ENCODE peak calls at places on chromosomes 4 and X, in five cellular contexts. M, J, R, O and K are unnamed samples.

GRCh38 chr4:150385606-150386005 is 196.3 kb upstream of the MAB21L2 start:
- DNase-seq in M (no peak), J (peak; percentile 92), R (peak; percentile 95), O (no peak), K (no peak)

GRCh38 chr4:146469053-146469452 is 52.7 kb downstream of the SLC10A7 start:
- DNase-seq in O (no peak), M (no peak), J (no peak), R (no peak), K (no peak)

GRCh38 chrX:69163936-69164741 is 1.1 kb downstream of the PJA1 start:
- DNase-seq in J (peak; percentile 20), O (peak; percentile 19), M (no peak), R (peak; percentile 29), K (peak; percentile 44)

GRCh38 chr4:123826896-123827295 is 430.3 kb downstream of the SPRY1 start:
- DNase-seq in R (peak; percentile 59), J (peak; percentile 84), O (peak; percentile 35), M (no peak), K (no peak)

GRCh38 chr4:7772708-7773385 is 166.8 kb downstream of the AFAP1 start:
- DNase-seq in M (no peak), O (peak; percentile 36), J (no peak), R (no peak), K (no peak)

GRCh38 chr4:119939066-119939995 is 127.3 kb downstream of the MAD2L1 start:
- DNase-seq in R (no peak), J (peak; percentile 16), M (no peak), O (no peak), K (no peak)

GRCh38 chr4:162408309-162408708 is 244.5 kb upstream of the FSTL5 start:
- DNase-seq in R (no peak), M (no peak), O (no peak), J (no peak), K (no peak)

GRCh38 chrX:45716747-45717146 is 516.1 kb upstream of the DIPK2B start:
- DNase-seq in M (no peak), J (no peak), R (no peak), O (no peak), K (no peak)

GRCh38 chrX:13266641-13267420 is 53.0 kb downstream of the ATXN3L start:
- DNase-seq in R (peak; percentile 46), J (no peak), O (no peak), M (no peak), K (no peak)

GRCh38 chrX:148448686-148449085 is 51.7 kb upstream of the AFF2 start:
- DNase-seq in O (no peak), R (no peak), J (no peak), M (no peak), K (no peak)

GRCh38 chr4:84031401-84031800 is 467.7 kb downstream of the NKX6-1 start:
- DNase-seq in M (no peak), J (no peak), R (no peak), O (no peak), K (no peak)

GRCh38 chrX:9865804-9866471 is 79.7 kb downstream of the SHROOM2 start:
- DNase-seq in M (no peak), O (no peak), J (no peak), R (peak; percentile 28), K (no peak)

GRCh38 chr4:183398298-183399129 is 45.9 kb upstream of the CDKN2AIP start:
- DNase-seq in M (peak; percentile 30), O (peak; percentile 68), J (peak; percentile 79), R (peak; percentile 92), K (peak; percentile 12)

GRCh38 chr4:77052352-77052751 is 23.4 kb downstream of the CCNI start:
- DNase-seq in R (peak; percentile 71), O (no peak), J (peak; percentile 73), M (no peak), K (peak; percentile 48)

GRCh38 chrX:134396174-134396573 is 63.8 kb upstream of the HPRT1 start:
- DNase-seq in M (no peak), O (no peak), R (peak; percentile 45), J (peak; percentile 29), K (no peak)

GRCh38 chr4:6716958-6717655 is 1.1 kb downstream of the BLOC1S4 start:
- DNase-seq in R (peak; percentile 59), M (no peak), J (no peak), O (no peak), K (no peak)

GRCh38 chrX:48025561-48025960 is 18.8 kb downstream of the SPACA5 start:
- DNase-seq in M (peak; percentile 22), O (peak; percentile 46), J (peak; percentile 76), R (peak; percentile 62), K (no peak)

GRCh38 chr4:168605411-168605810 is 108.6 kb downstream of the PALLD start:
- DNase-seq in J (peak; percentile 91), O (no peak), R (peak; percentile 81), M (no peak), K (no peak)

GRCh38 chr4:88908003-88908402 is 149.0 kb downstream of the FAM13A start:
- DNase-seq in R (peak; percentile 30), J (peak; percentile 4), O (no peak), M (no peak), K (no peak)

GRCh38 chrX:50718791-50719190 is 95.2 kb downstream of the SHROOM4 start:
- DNase-seq in R (peak; percentile 20), O (no peak), J (peak; percentile 21), M (no peak), K (no peak)

GRCh38 chrX:25524150-25524549 is 508.4 kb upstream of the ARX start:
- DNase-seq in J (peak; percentile 47), O (peak; percentile 36), R (no peak), M (peak; percentile 1), K (no peak)

GRCh38 chr4:57055873-57056272 is 54.3 kb downstream of the IGFBP7 start:
- DNase-seq in O (peak; percentile 72), J (no peak), M (no peak), R (no peak), K (no peak)

GRCh38 chr4:85986266-85986665 is 373.6 kb downstream of the MAPK10 start:
- DNase-seq in R (peak; percentile 27), J (peak; percentile 55), O (no peak), M (no peak), K (no peak)

GRCh38 chrX:1618689-1619088 is 3.8 kb downstream of the ASMT start:
- DNase-seq in J (peak; percentile 24), O (no peak), M (no peak), R (no peak), K (no peak)

GRCh38 chrX:12977761-12978204 is 2.9 kb downstream of the TMSB4X start:
- DNase-seq in J (no peak), M (no peak), O (no peak), R (peak; percentile 29), K (no peak)

GRCh38 chr4:79922011-79922410 is 151.0 kb downstream of the ANTXR2 start:
- DNase-seq in R (no peak), O (no peak), M (no peak), J (no peak), K (no peak)

GRCh38 chr4:61274286-61274685 is 74.2 kb downstream of the ADGRL3 start:
- DNase-seq in O (no peak), R (no peak), J (no peak), M (no peak), K (no peak)

GRCh38 chr4:10698172-10698571 is 13.6 kb upstream of the CLNK start:
- DNase-seq in M (no peak), R (no peak), J (no peak), O (no peak), K (no peak)

GRCh38 chrX:127038065-127038464 is 218.5 kb downstream of the PRR32 start:
- DNase-seq in R (no peak), O (no peak), M (no peak), J (no peak), K (no peak)

GRCh38 chrX:100645106-100645505 is 1.1 kb downstream of the SRPX2 start:
- DNase-seq in J (no peak), O (no peak), M (no peak), R (peak; percentile 55), K (no peak)

GRCh38 chrX:63330681-63331080 is 20.5 kb downstream of the SPIN4 start:
- DNase-seq in R (no peak), J (peak; percentile 5), O (no peak), M (no peak), K (no peak)

GRCh38 chrX:68989865-68990606 is 161.2 kb downstream of the EFNB1 start:
- DNase-seq in J (peak; percentile 70), O (peak; percentile 54), M (no peak), R (peak; percentile 43), K (no peak)

GRCh38 chr4:138945840-138946239 is 69.7 kb upstream of the NOCT start:
- DNase-seq in O (no peak), M (no peak), R (no peak), J (no peak), K (no peak)

GRCh38 chrX:21740329-21741274 is 17.3 kb downstream of the SMPX start:
- DNase-seq in O (peak; percentile 44), J (peak; percentile 85), R (no peak), M (no peak), K (no peak)

GRCh38 chrX:110407910-110408545 is 49.4 kb downstream of the RTL9 start:
- DNase-seq in R (peak; percentile 61), M (peak; percentile 52), O (peak; percentile 67), J (peak; percentile 71), K (peak; percentile 9)

GRCh38 chrX:42119076-42119475 is 195.7 kb upstream of the CASK start:
- DNase-seq in M (no peak), J (peak; percentile 79), R (peak; percentile 38), O (no peak), K (no peak)

GRCh38 chr4:25861951-25862410 is 807 bp downstream of the SEL1L3 start:
- DNase-seq in J (peak; percentile 43), R (peak; percentile 70), O (no peak), M (peak; percentile 66), K (peak; percentile 43)

GRCh38 chr4:140291259-140291658 is 82.2 kb upstream of the SCOC start:
- DNase-seq in M (no peak), R (peak; percentile 46), J (no peak), O (no peak), K (no peak)